ENCODE peak calls at places on chromosomes 16 and 17, in six cellular contexts. V is BJ, U is WTC11, X is SK-N-SH, M is A549, R is fibroblast of lung. K is an unnamed sample.

GRCh38 chr17:80195671-80196529 is 24.2 kb downstream of the SGSH start:
- DNase-seq in V (no peak), U (peak), X (peak), M (no peak), R (no peak), K (no peak)

GRCh38 chr16:75497558-75497957 is 2.3 kb upstream of the CHST6 start:
- DNase-seq in V (no peak), U (no peak), X (no peak), M (no peak), R (peak), K (no peak)

GRCh38 chr16:85208643-85209520 is 96.6 kb upstream of the CIBAR2 start:
- DNase-seq in V (no peak), U (no peak), X (no peak), M (no peak), R (no peak), K (no peak)

GRCh38 chr17:20992987-20993862 is 49.6 kb downstream of the USP22 start:
- DNase-seq in V (peak), U (peak), X (peak), M (peak), R (peak), K (peak)

GRCh38 chr17:4903051-4903818 is at the start of gene CHRNE:
- DNase-seq in V (no peak), U (peak), X (peak), M (peak), R (peak), K (peak)

GRCh38 chr16:23408242-23409201 is 44.5 kb downstream of the COG7 start:
- DNase-seq in V (peak), U (no peak), X (peak), M (no peak), R (peak), K (peak)

GRCh38 chr17:3049705-3050295 is 13.6 kb downstream of the OR1D5 start:
- DNase-seq in V (no peak), U (no peak), X (no peak), M (no peak), R (peak), K (no peak)

GRCh38 chr17:57553991-57554825 is 190.9 kb downstream of the CCDC182 start:
- DNase-seq in V (no peak), U (peak), X (peak), M (no peak), R (peak), K (peak)

GRCh38 chr16:12532871-12533610 is 270.6 kb downstream of the CPPED1 start:
- DNase-seq in V (no peak), U (no peak), X (no peak), M (no peak), R (no peak), K (no peak)

GRCh38 chr17:35022536-35023063 is 40.9 kb downstream of the RFFL start:
- DNase-seq in V (peak), U (no peak), X (no peak), M (peak), R (peak), K (no peak)

GRCh38 chr17:33640629-33641028 is 347.5 kb upstream of the ASIC2 start:
- DNase-seq in V (no peak), U (peak), X (no peak), M (no peak), R (no peak), K (no peak)

GRCh38 chr17:15092762-15093161 is 172.4 kb downstream of the PMP22 start:
- DNase-seq in V (no peak), U (no peak), X (no peak), M (no peak), R (peak), K (no peak)

GRCh38 chr16:2919511-2920255 is 8.0 kb downstream of the FLYWCH1 start:
- DNase-seq in V (no peak), U (peak), X (peak), M (peak), R (peak), K (peak)

GRCh38 chr17:65402513-65403086 is 158.8 kb downstream of the AXIN2 start:
- DNase-seq in V (no peak), U (no peak), X (no peak), M (no peak), R (no peak), K (no peak)

GRCh38 chr16:9128346-9129342 is 37.2 kb downstream of the HAPSTR1 start:
- DNase-seq in V (no peak), U (no peak), X (no peak), M (no peak), R (no peak), K (no peak)

GRCh38 chr17:48592097-48592496 is 1.5 kb downstream of the HOXB5 start:
- DNase-seq in V (no peak), U (no peak), X (no peak), M (no peak), R (peak), K (no peak)

GRCh38 chr17:44279586-44280344 is 11.8 kb upstream of the SLC4A1 start:
- DNase-seq in V (peak), U (peak), X (no peak), M (no peak), R (peak), K (no peak)

GRCh38 chr16:89633064-89633631 is 19.7 kb downstream of the DPEP1 start:
- DNase-seq in V (peak), U (no peak), X (peak), M (peak), R (peak), K (no peak)

GRCh38 chr17:44983563-44983962 is 15.5 kb upstream of the C1QL1 start:
- DNase-seq in V (no peak), U (no peak), X (no peak), M (no peak), R (no peak), K (no peak)

GRCh38 chr16:6947291-6947690 is 385.4 kb upstream of the RBFOX1 start:
- DNase-seq in V (no peak), U (no peak), X (no peak), M (no peak), R (no peak), K (no peak)

GRCh38 chr17:39755550-39756375 is 18.0 kb downstream of the GRB7 start:
- DNase-seq in V (no peak), U (no peak), X (no peak), M (no peak), R (no peak), K (no peak)

GRCh38 chr17:67487506-67487905 is 110.4 kb downstream of the PITPNC1 start:
- DNase-seq in V (no peak), U (no peak), X (no peak), M (no peak), R (peak), K (no peak)

GRCh38 chr17:65588194-65588808 is 26.9 kb upstream of the AXIN2 start:
- DNase-seq in V (no peak), U (no peak), X (no peak), M (peak), R (peak), K (no peak)

GRCh38 chr16:24255446-24256352 is at the start of gene CACNG3:
- DNase-seq in V (no peak), U (peak), X (peak), M (peak), R (peak), K (peak)

GRCh38 chr17:3594056-3594810 is 15.0 kb downstream of the TRPV1 start:
- DNase-seq in V (no peak), U (no peak), X (peak), M (no peak), R (peak), K (no peak)

GRCh38 chr16:23557779-23558330 is 328 bp downstream of the UBFD1 start:
- DNase-seq in V (no peak), U (peak), X (no peak), M (no peak), R (peak), K (peak)

GRCh38 chr16:56931769-56932587 is at the start of gene HERPUD1:
- DNase-seq in V (peak), U (peak), X (peak), M (peak), R (peak), K (peak)

DNA sequence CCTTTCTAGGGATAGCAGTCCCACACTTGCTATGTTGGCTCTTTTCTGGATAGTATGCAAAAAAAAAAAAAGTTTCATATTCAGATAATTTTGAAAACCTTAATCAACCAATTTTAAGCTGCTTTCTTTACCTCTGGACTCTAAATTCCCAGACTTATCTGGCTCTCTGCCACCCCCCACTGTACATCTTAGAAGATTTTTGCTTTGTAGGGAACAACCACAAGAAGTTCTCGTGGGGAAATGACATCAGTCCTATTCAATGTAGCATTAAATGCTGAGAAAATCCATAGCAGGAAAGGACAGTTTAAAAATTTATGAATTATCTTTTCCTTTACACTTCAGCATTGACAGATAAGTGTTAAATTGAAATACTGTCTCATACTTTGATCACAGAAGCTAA is 562.7 kb upstream of the HSBP1 start:
- DNase-seq in V (no peak), U (no peak), X (no peak), M (no peak), R (peak), K (no peak)
- TF ChIP-seq CTCF in V (no peak), U (no peak), X (no peak), M (no peak), R (no peak), K (no peak)

GRCh38 chr16:68833251-68833650 is 10.1 kb upstream of the TANGO6 start:
- DNase-seq in V (no peak), U (no peak), X (no peak), M (no peak), R (no peak), K (no peak)
- TF ChIP-seq CTCF in V (no peak), U (no peak), X (no peak), M (no peak), R (no peak), K (no peak)

GRCh38 chr17:81824595-81824994 is 8.5 kb downstream of the MCRIP1 start:
- DNase-seq in V (no peak), U (no peak), X (no peak), M (no peak), R (no peak), K (no peak)

GRCh38 chr17:81828656-81829055 is 4.4 kb downstream of the MCRIP1 start:
- DNase-seq in V (no peak), U (no peak), X (no peak), M (no peak), R (no peak), K (no peak)

GRCh38 chr17:81823800-81824550 is 9.1 kb downstream of the MCRIP1 start:
- DNase-seq in V (no peak), U (no peak), X (no peak), M (no peak), R (no peak), K (no peak)

GRCh38 chr17:81822996-81823799 is 9.9 kb downstream of the MCRIP1 start:
- DNase-seq in V (no peak), U (no peak), X (no peak), M (no peak), R (no peak), K (no peak)

GRCh38 chr17:81825841-81826471 is 7.1 kb downstream of the MCRIP1 start:
- DNase-seq in V (no peak), U (peak), X (no peak), M (no peak), R (no peak), K (no peak)
- TF ChIP-seq CTCF in V (no peak), U (no peak), X (peak), M (peak), R (no peak), K (no peak)

GRCh38 chr17:28550858-28551257 is 1.6 kb downstream of the UNC119 start:
- DNase-seq in V (no peak), U (no peak), X (no peak), M (no peak), R (no peak), K (no peak)

GRCh38 chr17:28547096-28547622 is 5.3 kb downstream of the UNC119 start:
- DNase-seq in V (no peak), U (no peak), X (no peak), M (no peak), R (no peak), K (no peak)

GRCh38 chr17:28549274-28550132 is 2.9 kb downstream of the UNC119 start:
- DNase-seq in V (no peak), U (no peak), X (no peak), M (no peak), R (no peak), K (no peak)

GRCh38 chr17:28547623-28548416 is 4.6 kb downstream of the UNC119 start:
- DNase-seq in V (no peak), U (peak), X (peak), M (peak), R (peak), K (peak)

DNA sequence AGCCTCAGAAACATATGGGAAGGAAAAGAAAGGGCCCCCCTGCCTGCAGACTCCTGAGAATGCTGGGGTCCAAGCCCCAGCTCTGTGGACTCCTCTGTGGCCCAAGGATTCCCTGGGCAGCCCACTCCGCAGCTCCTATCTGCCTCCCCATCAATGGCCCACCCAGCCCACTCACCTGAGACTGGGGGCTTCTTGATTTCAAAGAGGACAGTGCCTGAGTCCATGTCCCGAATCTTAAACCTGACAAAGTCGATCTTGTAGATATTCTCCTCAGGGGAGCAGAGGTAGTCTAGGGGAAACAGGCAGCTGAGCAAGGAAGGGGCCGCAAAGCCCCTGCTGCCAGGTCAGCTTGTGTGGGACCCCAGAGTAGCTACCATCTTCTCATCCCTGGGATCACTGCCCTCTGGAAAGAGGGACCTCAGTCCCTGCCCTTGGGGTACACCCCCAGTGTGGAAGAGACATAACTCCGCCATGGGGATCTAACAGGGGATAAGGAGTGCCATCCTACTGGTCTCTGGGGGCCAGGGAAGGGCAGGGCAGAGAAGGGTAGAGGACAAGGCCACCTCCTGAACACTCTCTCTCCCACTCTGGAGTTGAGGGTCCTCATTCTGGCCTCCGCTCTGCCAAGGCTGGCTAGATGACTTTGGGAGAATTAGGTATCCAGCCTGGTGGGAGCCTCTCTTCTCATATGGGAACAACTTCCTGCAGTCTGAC is 3.9 kb downstream of the UNC119 start:
- DNase-seq in V (no peak), U (no peak), X (no peak), M (no peak), R (no peak), K (no peak)
- TF ChIP-seq CTCF in V (no peak), U (no peak), X (no peak), M (no peak), R (no peak), K (peak)

GRCh38 chr16:10668322-10669045 is 26.2 kb downstream of the TEKT5 start:
- DNase-seq in V (no peak), U (peak), X (peak), M (peak), R (peak), K (peak)
- TF ChIP-seq CTCF in V (peak), U (peak), X (peak), M (no peak), R (peak), K (peak)

GRCh38 chr16:81831722-81832126 is 52.6 kb downstream of the PLCG2 start:
- DNase-seq in V (no peak), U (peak), X (no peak), M (no peak), R (peak), K (no peak)
- TF ChIP-seq CTCF in V (no peak), U (no peak), X (no peak), M (no peak), R (no peak), K (no peak)

GRCh38 chr17:1727258-1727789 is 2.8 kb downstream of the WDR81 start:
- DNase-seq in V (no peak), U (no peak), X (no peak), M (no peak), R (no peak), K (no peak)
- TF ChIP-seq CTCF in V (no peak), U (no peak), X (no peak), M (no peak), R (no peak), K (no peak)

GRCh38 chr17:43155666-43156065 is 15.3 kb upstream of the NBR1 start:
- DNase-seq in V (no peak), U (no peak), X (no peak), M (no peak), R (no peak), K (no peak)
- TF ChIP-seq CTCF in V (no peak), U (no peak), X (no peak), M (no peak), R (no peak), K (no peak)

K was measured in glutamatergic neuron.